ENCODE peak calls at places on chromosomes 11 and 22, in ten cellular contexts. B, W, F, Q, U, O, X, E, P and J are unnamed samples.

GRCh38 chr11:62999649-63000048 is 14.9 kb upstream of the SLC22A6 start:
- DNase-seq in F (no peak), B (no peak), X (no peak), O (no peak), Q (no peak), P (no peak), W (no peak), U (peak), E (no peak), J (no peak)

GRCh38 chr22:39994046-39994565 is 648 bp upstream of the FAM83F start:
- DNase-seq in X (no peak), P (no peak), B (no peak), F (no peak), U (peak), E (no peak), Q (no peak), W (no peak), O (no peak), J (no peak)

GRCh38 chr11:78099671-78100070 is 20.0 kb upstream of the NDUFC2 start:
- DNase-seq in W (no peak), P (no peak), F (no peak), U (no peak), B (no peak), E (no peak), Q (no peak), O (no peak), X (no peak), J (no peak)

GRCh38 chr11:70860855-70861254 is 391.5 kb downstream of the SHANK2 start:
- DNase-seq in W (no peak), O (no peak), X (peak), F (no peak), U (no peak), E (no peak), P (no peak), B (no peak), Q (no peak), J (no peak)

GRCh38 chr11:86958259-86958658 is 3.1 kb upstream of the FZD4 start:
- DNase-seq in B (no peak), E (no peak), X (no peak), F (no peak), U (no peak), O (no peak), W (no peak), P (no peak), Q (no peak), J (no peak)

GRCh38 chr11:129041611-129042018 is 98.9 kb upstream of the TP53AIP1 start:
- DNase-seq in O (no peak), E (no peak), Q (no peak), X (no peak), W (no peak), F (no peak), P (no peak), B (no peak), U (no peak), J (peak)

GRCh38 chr11:77236901-77237300 is 64.6 kb downstream of the GDPD4 start:
- DNase-seq in X (no peak), U (no peak), B (no peak), P (no peak), W (no peak), E (no peak), F (no peak), Q (no peak), O (no peak), J (peak)

GRCh38 chr11:69861901-69862300 is 42.7 kb upstream of the FGF3 start:
- DNase-seq in U (no peak), P (no peak), X (no peak), Q (no peak), E (no peak), F (no peak), O (no peak), W (no peak), B (no peak), J (no peak)

GRCh38 chr22:18974477-18975180 is 38.5 kb upstream of the PRODH start:
- DNase-seq in Q (no peak), W (no peak), X (no peak), E (no peak), O (no peak), B (no peak), P (no peak), U (no peak), F (no peak), J (no peak)

GRCh38 chr11:19467904-19468303 is 227.2 kb upstream of the E2F8 start:
- DNase-seq in P (no peak), F (no peak), E (no peak), U (no peak), W (no peak), O (no peak), Q (no peak), X (no peak), B (no peak), J (no peak)

GRCh38 chr11:128726464-128727139 is 32.7 kb downstream of the FLI1 start:
- DNase-seq in F (no peak), O (no peak), E (no peak), X (no peak), U (no peak), W (peak), Q (peak), B (no peak), P (peak), J (no peak)

DNA sequence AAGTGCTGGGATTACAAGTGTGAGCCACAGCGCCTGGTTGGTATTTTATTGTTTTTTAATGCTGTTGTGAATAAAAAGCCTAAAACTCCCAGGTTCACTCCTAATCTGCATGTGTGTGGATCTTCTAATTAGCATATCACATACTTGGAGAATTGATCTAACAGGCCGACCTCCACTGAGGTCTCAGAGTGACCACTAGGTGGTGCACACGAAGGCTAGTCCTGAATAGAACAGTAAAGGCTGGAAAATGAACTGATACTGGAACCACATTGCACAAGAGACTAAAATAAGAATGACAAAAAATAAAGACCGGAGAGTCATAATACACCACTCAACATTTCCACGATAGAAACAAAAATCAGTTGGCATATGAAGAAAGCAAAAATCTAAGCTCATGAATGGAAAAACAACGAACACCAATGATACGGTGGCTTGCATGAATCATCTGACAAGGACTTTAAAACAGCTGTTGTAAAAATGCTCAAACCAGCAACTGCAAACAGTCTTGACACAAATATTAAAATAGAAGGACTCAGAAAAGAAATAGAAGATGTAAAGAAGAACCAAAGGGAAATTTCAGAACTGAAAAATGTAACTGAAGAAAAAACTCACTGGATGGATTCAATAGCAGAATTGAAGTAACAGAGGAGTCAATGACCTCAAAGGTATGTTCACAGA is 19.2 kb downstream of the PIM3 start:
- DNase-seq in F (peak), P (peak), U (peak), O (no peak), W (peak), X (peak), E (peak), Q (no peak), B (no peak), J (peak)
- TF ChIP-seq CTCF in F (peak), P (peak), U (peak), O (peak), W (peak), X (peak), E (peak), Q (peak), B (no peak), J (peak)

GRCh38 chr22:37696657-37697539 is at the start of gene TRIOBP:
- DNase-seq in U (peak), W (peak), Q (peak), X (peak), E (peak), F (peak), O (peak), B (peak), P (peak), J (peak)
- H3K4me3 ChIP-seq in U (peak), W (peak), Q (no peak), X (peak), E (peak), F (no peak), O (peak), B (peak), P (peak), J (peak)

DNA sequence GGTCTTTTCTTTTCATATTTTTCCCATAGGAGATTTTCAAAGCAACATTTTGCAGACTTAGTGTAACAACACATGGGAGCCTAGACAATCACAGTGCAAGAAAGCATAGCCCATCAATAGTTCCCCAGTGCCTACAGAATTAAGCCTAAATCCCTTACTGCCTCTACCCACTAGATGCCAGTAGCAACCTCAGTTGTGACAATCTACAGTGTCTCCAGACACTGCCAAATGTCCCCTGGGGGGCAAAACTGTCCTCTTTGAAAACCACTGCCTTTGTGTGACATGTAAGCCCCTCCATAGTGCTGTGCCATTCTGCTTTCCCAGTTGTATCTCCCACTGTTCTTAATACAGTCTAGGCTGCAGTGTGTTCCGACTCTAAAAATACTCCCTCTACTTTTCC is 1329.0 kb downstream of the LRRC4C start:
- DNase-seq in P (no peak), O (no peak), B (no peak), X (peak), F (no peak), E (no peak), W (peak), U (no peak), Q (no peak), J (no peak)
- TF ChIP-seq CTCF in P (peak), O (peak), B (no peak), X (peak), F (peak), E (no peak), W (peak), U (no peak), Q (no peak), J (no peak)

DNA sequence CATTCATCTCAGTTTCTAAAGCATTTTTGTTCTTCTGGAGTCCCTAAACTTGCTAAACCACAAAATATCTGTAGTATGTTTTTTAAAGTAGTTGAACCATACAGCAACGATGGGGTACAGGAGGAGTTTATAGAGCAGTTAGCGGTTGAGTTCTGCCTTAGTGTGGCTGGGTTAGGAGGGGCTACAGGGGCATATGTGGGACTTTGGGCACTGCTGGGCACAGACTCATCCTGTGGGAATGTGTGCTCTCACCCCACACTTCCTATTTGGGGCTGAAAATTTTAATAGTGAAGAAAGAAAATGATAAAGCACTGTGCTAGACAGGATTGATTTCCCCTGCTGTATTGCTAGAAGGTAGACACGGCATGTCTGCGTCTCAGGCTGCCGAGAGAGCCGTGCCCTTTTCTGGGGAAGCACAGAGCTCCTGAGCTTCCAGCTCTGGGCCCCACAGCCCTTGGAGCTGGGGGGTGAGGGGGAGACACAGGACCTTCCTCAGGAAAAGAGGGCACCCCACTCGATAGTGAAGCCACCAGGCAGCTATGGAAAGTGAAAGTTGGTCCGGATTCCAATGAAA is 81.3 kb upstream of the PPARA start:
- DNase-seq in E (no peak), X (no peak), W (no peak), Q (peak), U (no peak), B (peak), O (no peak), F (peak), P (no peak), J (peak)
- H3K4me3 ChIP-seq in E (peak), X (peak), W (peak), Q (peak), U (peak), B (peak), O (no peak), F (peak), P (no peak), J (peak)

GRCh38 chr22:46967445-46968358 is 205.3 kb downstream of the TBC1D22A start:
- DNase-seq in U (no peak), W (no peak), Q (no peak), B (no peak), F (no peak), P (no peak), E (no peak), O (no peak), X (peak), J (no peak)
- TF ChIP-seq CTCF in U (no peak), W (no peak), Q (no peak), B (no peak), F (no peak), P (no peak), E (no peak), O (no peak), X (no peak), J (no peak)

GRCh38 chr22:25069758-25070461 is 117.4 kb downstream of the KIAA1671 start:
- DNase-seq in Q (peak), U (no peak), P (no peak), X (peak), F (no peak), W (no peak), E (no peak), O (no peak), B (no peak), J (no peak)
- H3K4me3 ChIP-seq in Q (no peak), U (no peak), P (no peak), X (no peak), F (no peak), W (no peak), E (no peak), O (no peak), B (peak), J (no peak)

GRCh38 chr11:6850526-6850925 is 5.0 kb downstream of the OR10A5 start:
- DNase-seq in X (no peak), B (no peak), F (no peak), W (no peak), E (no peak), Q (no peak), U (no peak), O (no peak), P (no peak), J (no peak)
- TF ChIP-seq CTCF in X (no peak), B (no peak), F (no peak), W (no peak), E (no peak), Q (no peak), U (no peak), O (no peak), P (no peak), J (no peak)

DNA sequence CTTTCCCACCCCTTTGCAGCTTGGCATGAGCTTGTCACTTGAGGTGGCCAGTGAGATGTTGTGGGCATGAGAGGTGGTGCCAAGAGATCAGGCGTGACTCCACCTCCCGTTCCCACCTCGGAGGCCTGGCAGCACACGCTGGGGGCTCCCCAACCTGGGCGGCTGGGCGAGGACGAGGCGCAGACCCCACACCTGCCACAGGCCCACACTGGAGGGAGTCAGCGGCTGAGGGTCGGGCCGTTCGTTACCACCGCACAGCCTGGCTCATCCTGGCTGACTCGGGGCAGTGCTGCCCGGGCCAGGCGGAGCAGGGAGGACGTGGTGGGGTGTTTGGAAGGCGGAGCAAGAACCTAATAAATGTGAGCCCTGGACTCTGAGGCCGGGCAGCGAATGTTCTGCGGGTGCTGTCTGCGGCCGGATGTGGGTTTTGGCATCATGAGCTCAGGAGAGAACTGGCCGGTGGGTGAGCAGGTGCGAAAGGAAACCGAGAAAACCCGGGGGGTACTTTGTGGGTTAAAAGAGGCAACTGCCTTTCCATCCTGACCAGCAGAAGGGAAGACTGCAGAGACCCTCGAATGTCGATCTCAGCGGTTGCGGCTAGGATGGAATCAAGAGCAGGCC is 10.1 kb upstream of the IFITM3 start:
- DNase-seq in B (no peak), X (no peak), F (no peak), Q (no peak), U (no peak), W (peak), P (peak), E (no peak), O (no peak), J (no peak)
- H3K4me3 ChIP-seq in B (no peak), X (no peak), F (no peak), Q (no peak), U (no peak), W (no peak), P (peak), E (no peak), O (no peak), J (no peak)

GRCh38 chr11:106021967-106022794 is at the start of gene MSANTD4:
- DNase-seq in U (peak), W (peak), O (peak), P (peak), F (peak), X (peak), B (peak), E (peak), Q (peak), J (peak)
- TF ChIP-seq CTCF in U (no peak), W (no peak), O (no peak), P (peak), F (no peak), X (no peak), B (no peak), E (no peak), Q (peak), J (no peak)

DNA sequence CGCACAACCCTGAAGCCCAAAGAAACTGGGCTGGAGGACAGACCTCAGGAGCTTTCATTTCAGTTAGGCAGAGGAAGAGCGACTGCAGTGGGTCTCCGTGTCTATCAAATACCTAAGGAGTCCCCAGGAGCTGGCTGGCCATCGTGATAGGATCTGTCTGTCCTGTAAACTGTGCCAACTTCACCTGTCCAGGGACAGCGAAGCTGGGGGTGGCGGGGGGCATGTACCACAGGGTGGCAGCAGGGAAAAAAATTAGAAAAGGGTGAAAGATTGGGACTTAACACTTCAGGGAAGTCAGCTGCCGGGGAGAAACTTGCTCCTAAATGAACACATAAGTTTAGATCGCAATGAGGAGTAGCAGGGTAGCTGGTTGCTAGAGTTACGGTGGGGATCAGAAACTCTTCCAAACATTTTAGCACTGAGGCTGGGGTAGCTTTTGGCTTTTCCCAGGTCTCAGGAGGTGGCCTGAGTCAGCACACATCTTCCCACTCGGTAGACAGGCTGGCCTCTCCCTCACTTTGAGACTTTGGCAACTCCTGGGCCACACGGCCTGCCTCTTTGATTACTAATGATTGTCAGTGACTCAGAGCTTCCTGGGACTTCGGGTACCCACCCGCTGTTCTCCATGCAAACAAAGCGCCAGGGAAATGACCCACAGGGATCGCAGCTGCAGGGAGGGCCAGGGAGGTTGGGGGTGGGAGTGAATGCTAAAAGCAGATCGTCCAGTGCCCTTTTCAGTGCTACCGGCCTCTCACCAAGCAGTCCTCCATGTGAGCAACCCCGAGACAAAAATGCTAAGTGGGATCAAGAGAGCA is 2.9 kb upstream of the MTFP1 start:
- DNase-seq in B (peak), Q (peak), X (peak), U (peak), W (no peak), O (peak), P (no peak), E (peak), F (peak), J (peak)
- H3K4me3 ChIP-seq in B (peak), Q (peak), X (peak), U (peak), W (peak), O (peak), P (peak), E (peak), F (peak), J (peak)